ENCODE peak calls at places on chromosomes 3 and 15, in nine cellular contexts. B is IMR-90, G is body of pancreas, Q is A549, P is gastrocnemius medialis, I is HCT116, X is heart left ventricle, N is HepG2, D is upper lobe of left lung. A is an unnamed sample.

GRCh38 chr3:123953735-123954134 is 7.3 kb downstream of the CCDC14 start:
- ATAC-seq in B (no peak), G (no peak), Q (no peak), P (no peak), I (no peak), X (no peak), N (no peak), D (no peak), A (no peak)

GRCh38 chr3:127915115-127915936 is at the start of gene KBTBD12:
- ATAC-seq in B (no peak), G (peak; percentile 77), Q (no peak), P (peak; percentile 84), I (no peak), X (peak; percentile 82), N (no peak), D (peak; percentile 56), A (peak; percentile 77)

GRCh38 chr3:53749428-53749827 is 96.8 kb downstream of the CHDH start:
- ATAC-seq in B (no peak), G (no peak), Q (no peak), P (no peak), I (no peak), X (no peak), N (no peak), D (no peak), A (no peak)

GRCh38 chr3:135106445-135106844 is 311.4 kb downstream of the EPHB1 start:
- ATAC-seq in B (no peak), G (peak; percentile 67), Q (no peak), P (no peak), I (no peak), X (no peak), N (peak; percentile 67), D (no peak), A (no peak)

GRCh38 chr3:136937886-136938285 is 19.9 kb upstream of the IL20RB start:
- ATAC-seq in B (no peak), G (no peak), Q (no peak), P (no peak), I (no peak), X (no peak), N (no peak), D (no peak), A (no peak)

GRCh38 chr15:90221251-90221900 is 12.4 kb downstream of the CIB1 start:
- ATAC-seq in B (peak; percentile 98), G (peak; percentile 94), Q (peak; percentile 92), P (peak; percentile 91), I (peak; percentile 89), X (peak; percentile 55), N (peak; percentile 91), D (peak; percentile 69), A (peak; percentile 82)

GRCh38 chr3:7292362-7292761 is 431.4 kb downstream of the GRM7 start:
- ATAC-seq in B (no peak), G (no peak), Q (no peak), P (no peak), I (no peak), X (no peak), N (no peak), D (no peak), A (no peak)

GRCh38 chr15:77426871-77427270 is 6.2 kb downstream of the HMG20A start:
- ATAC-seq in B (no peak), G (no peak), Q (no peak), P (no peak), I (no peak), X (no peak), N (no peak), D (no peak), A (no peak)

GRCh38 chr15:58462547-58462946 is 30.8 kb downstream of the LIPC start:
- ATAC-seq in B (no peak), G (no peak), Q (peak; percentile 70), P (no peak), I (peak; percentile 91), X (no peak), N (peak; percentile 9), D (peak; percentile 88), A (no peak)

GRCh38 chr3:186782542-186783069 is 771 bp upstream of the EIF4A2 start:
- ATAC-seq in B (peak; percentile 24), G (peak; percentile 5), Q (peak; percentile 36), P (no peak), I (peak; percentile 21), X (no peak), N (peak; percentile 8), D (no peak), A (peak; percentile 8)

GRCh38 chr3:169541528-169541927 is 122.0 kb downstream of the MECOM start:
- ATAC-seq in B (no peak), G (no peak), Q (no peak), P (no peak), I (no peak), X (peak; percentile 70), N (no peak), D (no peak), A (no peak)

GRCh38 chr15:91942676-91943417 is 89.3 kb downstream of the SLCO3A1 start:
- ATAC-seq in B (peak; percentile 93), G (peak; percentile 80), Q (peak; percentile 85), P (peak; percentile 94), I (peak; percentile 59), X (peak; percentile 71), N (peak; percentile 74), D (peak; percentile 87), A (peak; percentile 95)

GRCh38 chr3:117600112-117600511 is 890.5 kb downstream of the TUSC7 start:
- ATAC-seq in B (no peak), G (peak; percentile 80), Q (no peak), P (no peak), I (no peak), X (no peak), N (no peak), D (peak; percentile 43), A (no peak)

GRCh38 chr3:32421991-32422859 is 30.6 kb downstream of the CMTM7 start:
- ATAC-seq in B (peak; percentile 64), G (peak; percentile 91), Q (peak; percentile 15), P (peak; percentile 68), I (peak; percentile 33), X (peak; percentile 82), N (no peak), D (peak; percentile 89), A (peak; percentile 96)

GRCh38 chr3:27591811-27592210 is 107.6 kb upstream of the SLC4A7 start:
- ATAC-seq in B (no peak), G (no peak), Q (no peak), P (no peak), I (no peak), X (no peak), N (no peak), D (no peak), A (no peak)

DNA sequence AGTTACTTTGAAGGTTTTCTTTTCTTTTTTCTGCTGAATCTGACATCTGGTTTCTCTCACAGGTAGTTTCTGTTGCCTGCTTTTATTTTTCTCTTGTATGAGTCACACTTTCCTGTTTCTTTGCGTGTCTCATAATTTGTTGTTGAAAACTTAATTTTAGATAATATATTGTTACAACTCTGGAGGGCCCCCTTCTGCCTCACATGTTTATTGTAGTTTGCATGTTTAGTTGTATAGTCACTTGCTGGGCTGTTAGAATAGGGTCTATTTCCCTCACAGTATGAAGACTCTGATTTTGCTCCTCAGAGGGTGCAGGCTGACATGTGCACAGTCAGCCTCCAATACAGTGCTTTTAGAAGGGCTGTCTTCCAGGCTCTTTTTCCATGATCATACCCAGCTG is 8.2 kb upstream of the CNTN4 start:
- ATAC-seq in B (no peak), G (no peak), Q (no peak), P (no peak), I (no peak), X (no peak), N (no peak), D (no peak), A (no peak)
- TF ChIP-seq CTCF in B (no peak), G (no peak), Q (no peak), P (no peak), I (no peak), X (no peak), N (no peak), D (no peak), A (no peak)

GRCh38 chr3:126468028-126468891 is 7.4 kb downstream of the ZXDC start:
- ATAC-seq in B (no peak), G (no peak), Q (no peak), P (peak; percentile 33), I (no peak), X (no peak), N (no peak), D (no peak), A (peak; percentile 24)
- TF ChIP-seq POLR2A in B (no peak), G (no peak), Q (no peak), P (no peak), I (no peak), X (no peak), N (no peak), D (no peak), A (no peak)

GRCh38 chr15:100671858-100672543 is 69.6 kb downstream of the ASB7 start:
- ATAC-seq in B (peak; percentile 78), G (peak; percentile 50), Q (peak; percentile 99), P (peak; percentile 54), I (peak; percentile 98), X (no peak), N (peak; percentile 93), D (peak; percentile 79), A (peak; percentile 58)
- TF ChIP-seq CTCF in B (peak; percentile 75), G (peak; percentile 56), Q (peak; percentile 95), P (peak; percentile 25), I (peak; percentile 87), X (peak; percentile 32), N (peak; percentile 89), D (peak; percentile 52), A (no peak)

GRCh38 chr3:72996473-72997333 is at the start of gene PPP4R2:
- ATAC-seq in B (peak; percentile 91), G (peak; percentile 99), Q (peak; percentile 96), P (peak; percentile 90), I (peak; percentile 86), X (peak; percentile 88), N (peak; percentile 92), D (peak; percentile 98), A (peak; percentile 99)
- TF ChIP-seq POLR2A in B (peak; percentile 84), G (peak; percentile 70), Q (peak; percentile 91), P (peak; percentile 86), I (peak; percentile 82), X (no peak), N (peak; percentile 97), D (no peak), A (peak; percentile 84)

GRCh38 chr3:99842826-99843589 is 25.3 kb downstream of the CMSS1 start:
- ATAC-seq in B (peak; percentile 82), G (peak; percentile 84), Q (peak; percentile 86), P (peak; percentile 76), I (peak; percentile 73), X (peak; percentile 72), N (peak; percentile 80), D (peak; percentile 49), A (peak; percentile 62)
- TF ChIP-seq CTCF in B (peak; percentile 83), G (peak; percentile 71), Q (peak; percentile 87), P (peak; percentile 64), I (peak; percentile 81), X (peak; percentile 81), N (peak; percentile 70), D (peak; percentile 69), A (peak; percentile 79)

A was measured in gastroesophageal sphincter.